ENCODE peak calls at places on chromosomes 4 and X, in nine cellular contexts. I is small intestine; R is adipocyte; M is left lung; T is tibial nerve; O is CD8-positive, alpha-beta memory T cell; N is psoas muscle; X is endothelial cell of umbilical vein; Y is SJSA1. D is an unnamed sample.

GRCh38 chr4:37884855-37885487 is 5.9 kb upstream of the TBC1D1 start:
- DNase-seq in I (no peak), R (no peak), M (no peak), T (no peak), O (no peak), N (no peak), X (no peak), Y (no peak), D (no peak)

GRCh38 chr4:129966175-129966574 is 870.2 kb downstream of the C4orf33 start:
- DNase-seq in I (no peak), R (no peak), M (no peak), T (no peak), O (no peak), N (no peak), X (no peak), Y (no peak), D (no peak)

GRCh38 chrX:148535639-148536038 is 35.2 kb downstream of the AFF2 start:
- DNase-seq in I (no peak), R (no peak), M (no peak), T (no peak), O (no peak), N (no peak), X (no peak), Y (no peak), D (no peak)

GRCh38 chr4:762211-763190 is 56.9 kb downstream of the PCGF3 start:
- DNase-seq in I (peak; percentile 51), R (no peak), M (no peak), T (no peak), O (no peak), N (peak; percentile 33), X (peak; percentile 26), Y (no peak), D (no peak)

GRCh38 chr4:124943145-124943889 is 230.8 kb upstream of the ANKRD50 start:
- DNase-seq in I (no peak), R (peak; percentile 38), M (no peak), T (no peak), O (no peak), N (no peak), X (no peak), Y (no peak), D (no peak)

GRCh38 chr4:22457348-22457747 is 58.5 kb downstream of the ADGRA3 start:
- DNase-seq in I (no peak), R (no peak), M (no peak), T (no peak), O (no peak), N (no peak), X (no peak), Y (no peak), D (no peak)

GRCh38 chr4:165458451-165458850 is 79.6 kb downstream of the CPE start:
- DNase-seq in I (no peak), R (peak; percentile 27), M (no peak), T (no peak), O (no peak), N (no peak), X (no peak), Y (no peak), D (no peak)

GRCh38 chr4:32506067-32506466 is 1785.9 kb downstream of the PCDH7 start:
- DNase-seq in I (no peak), R (no peak), M (no peak), T (no peak), O (no peak), N (no peak), X (no peak), Y (no peak), D (no peak)

GRCh38 chr4:77154074-77154473 is 2.9 kb upstream of the CCNG2 start:
- DNase-seq in I (no peak), R (no peak), M (no peak), T (no peak), O (no peak), N (no peak), X (no peak), Y (no peak), D (no peak)

GRCh38 chr4:165715989-165716388 is 157.0 kb upstream of the TLL1 start:
- DNase-seq in I (no peak), R (no peak), M (no peak), T (no peak), O (no peak), N (no peak), X (no peak), Y (no peak), D (no peak)

GRCh38 chr4:3385719-3386440 is 55.9 kb upstream of the HGFAC start:
- DNase-seq in I (no peak), R (no peak), M (no peak), T (no peak), O (no peak), N (no peak), X (no peak), Y (peak; percentile 88), D (no peak)

GRCh38 chr4:89253306-89253705 is 54.3 kb downstream of the GPRIN3 start:
- DNase-seq in I (peak; percentile 86), R (no peak), M (no peak), T (no peak), O (no peak), N (no peak), X (no peak), Y (no peak), D (peak; percentile 60)
- H3K4me1 ChIP-seq in I (peaks cover 15% of the 10 kb centered on the region), R (no peaks in the 10 kb centered on the region), M (no peaks in the 10 kb centered on the region), T (no peaks in the 10 kb centered on the region), O (peaks cover 36% of the 10 kb centered on the region), N (no peaks in the 10 kb centered on the region), X (no peaks in the 10 kb centered on the region), Y (no peaks in the 10 kb centered on the region), D (no peaks in the 10 kb centered on the region)

GRCh38 chr4:82284475-82284857 is 89.3 kb downstream of the HNRNPD start:
- DNase-seq in I (no peak), R (no peak), M (no peak), T (no peak), O (no peak), N (no peak), X (peak; percentile 3), Y (no peak), D (no peak)

GRCh38 chr4:82287720-82288119 is 86.1 kb downstream of the HNRNPD start:
- DNase-seq in I (peak; percentile 43), R (no peak), M (no peak), T (no peak), O (no peak), N (no peak), X (no peak), Y (no peak), D (no peak)

GRCh38 chr4:82282875-82283274 is 90.9 kb downstream of the HNRNPD start:
- DNase-seq in I (peak; percentile 13), R (no peak), M (no peak), T (no peak), O (no peak), N (no peak), X (no peak), Y (no peak), D (no peak)

GRCh38 chr4:82284858-82285805 is 88.7 kb downstream of the HNRNPD start:
- DNase-seq in I (peak; percentile 99), R (peak; percentile 99), M (peak; percentile 99), T (peak; percentile 97), O (peak; percentile 100), N (peak; percentile 100), X (peak; percentile 99), Y (peak; percentile 94), D (peak; percentile 99)
- H3K9me3 ChIP-seq in I (no peaks in the 10 kb centered on the region), R (no peaks in the 10 kb centered on the region), M (no peaks in the 10 kb centered on the region), T (no peaks in the 10 kb centered on the region), O (no peaks in the 10 kb centered on the region), N (no peaks in the 10 kb centered on the region), X (no peaks in the 10 kb centered on the region), Y (no peaks in the 10 kb centered on the region), D (no peaks in the 10 kb centered on the region)

GRCh38 chr4:30948653-30949052 is 228.5 kb downstream of the PCDH7 start:
- DNase-seq in I (no peak), R (peak; percentile 94), M (no peak), T (no peak), O (no peak), N (no peak), X (peak; percentile 29), Y (no peak), D (no peak)
- H3K4me1 ChIP-seq in I (no peaks in the 10 kb centered on the region), R (peaks cover 8% of the 10 kb centered on the region), M (no peaks in the 10 kb centered on the region), T (no peaks in the 10 kb centered on the region), O (no peaks in the 10 kb centered on the region), N (no peaks in the 10 kb centered on the region), X (peaks cover 18% of the 10 kb centered on the region), Y (no peaks in the 10 kb centered on the region), D (no peaks in the 10 kb centered on the region)

DNA sequence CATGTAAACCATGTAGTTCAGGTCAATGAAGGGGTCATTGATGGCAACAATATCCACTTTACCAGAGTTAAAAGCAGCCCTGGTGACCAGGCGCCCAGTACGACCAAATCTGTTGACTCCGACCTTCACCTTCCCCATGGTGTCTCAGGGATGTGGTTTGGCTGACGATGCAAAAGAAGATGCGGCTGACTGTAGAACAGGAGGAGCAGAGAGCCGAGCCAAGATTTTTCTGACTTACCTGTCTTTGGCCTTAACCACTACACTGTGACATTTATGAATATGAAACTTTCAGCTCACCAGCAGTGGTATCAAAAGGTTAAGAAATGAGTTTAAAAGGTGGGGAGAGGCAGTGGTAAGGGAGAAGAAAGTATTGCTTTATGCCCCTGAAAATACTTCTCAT is 309.8 kb downstream of the BCOR start:
- DNase-seq in I (no peak), R (no peak), M (no peak), T (no peak), O (no peak), N (no peak), X (no peak), Y (no peak), D (no peak)
- H3K9me3 ChIP-seq in I (no peaks in the 10 kb centered on the region), R (peaks cover 2% of the 10 kb centered on the region), M (no peaks in the 10 kb centered on the region), T (no peaks in the 10 kb centered on the region), O (no peaks in the 10 kb centered on the region), N (no peaks in the 10 kb centered on the region), X (no peaks in the 10 kb centered on the region), Y (no peaks in the 10 kb centered on the region), D (no peaks in the 10 kb centered on the region)

DNA sequence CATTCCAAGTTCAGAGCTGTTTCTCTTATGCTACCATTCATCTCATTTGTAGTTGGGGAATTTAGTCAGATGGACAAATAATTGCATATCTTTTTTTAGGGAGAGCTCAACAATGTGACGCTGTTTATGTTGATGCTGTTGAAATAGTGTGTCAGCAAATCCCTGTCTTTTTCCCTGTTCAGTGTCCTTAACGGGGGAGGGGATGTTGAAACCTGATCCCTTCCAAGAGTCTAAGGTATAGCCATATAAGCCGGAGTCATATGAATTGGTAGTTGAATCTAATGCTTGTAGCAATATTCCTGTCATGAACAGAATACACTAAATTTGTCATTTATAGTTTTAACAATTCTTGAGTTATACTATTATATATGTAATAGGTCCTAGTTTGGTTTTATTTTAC is 293.5 kb upstream of the FAT1 start:
- DNase-seq in I (no peak), R (no peak), M (no peak), T (no peak), O (no peak), N (no peak), X (no peak), Y (no peak), D (no peak)
- H3K4me1 ChIP-seq in I (no peaks in the 10 kb centered on the region), R (no peaks in the 10 kb centered on the region), M (no peaks in the 10 kb centered on the region), T (no peaks in the 10 kb centered on the region), O (no peaks in the 10 kb centered on the region), N (no peaks in the 10 kb centered on the region), X (no peaks in the 10 kb centered on the region), Y (no peaks in the 10 kb centered on the region), D (no peaks in the 10 kb centered on the region)